ENCODE peak calls at places on chromosomes 13 and 19, in nine cellular contexts. One of them, this sample, is unnamed.

GRCh38 chr19:38784224-38784623 is 4.8 kb upstream of the LGALS7B start:
- DNase-seq in fibroblast of gingiva: no peak
- DNase-seq in colonic mucosa: peak
- DNase-seq in effector CD4-positive, alpha-beta T cell: no peak
- DNase-seq in SK-N-DZ: no peak
- DNase-seq in AG04450: no peak
- DNase-seq in heart right ventricle: no peak
- DNase-seq in cardiac muscle cell: no peak
- DNase-seq in AG08395: no peak
- DNase-seq in this sample: no peak

GRCh38 chr19:39705578-39706188 is 1.4 kb downstream of the LGALS14 start:
- DNase-seq in fibroblast of gingiva: no peak
- DNase-seq in colonic mucosa: no peak
- DNase-seq in effector CD4-positive, alpha-beta T cell: no peak
- DNase-seq in SK-N-DZ: no peak
- DNase-seq in AG04450: no peak
- DNase-seq in heart right ventricle: no peak
- DNase-seq in cardiac muscle cell: no peak
- DNase-seq in AG08395: no peak
- DNase-seq in this sample: no peak

GRCh38 chr19:39935262-39935661 is 828 bp upstream of the FCGBP start:
- DNase-seq in fibroblast of gingiva: no peak
- DNase-seq in colonic mucosa: no peak
- DNase-seq in effector CD4-positive, alpha-beta T cell: no peak
- DNase-seq in SK-N-DZ: no peak
- DNase-seq in AG04450: no peak
- DNase-seq in heart right ventricle: no peak
- DNase-seq in cardiac muscle cell: no peak
- DNase-seq in AG08395: no peak
- DNase-seq in this sample: no peak

GRCh38 chr13:48072304-48072703 is 22.6 kb downstream of the MED4 start:
- DNase-seq in fibroblast of gingiva: no peak
- DNase-seq in colonic mucosa: no peak
- DNase-seq in effector CD4-positive, alpha-beta T cell: no peak
- DNase-seq in SK-N-DZ: no peak
- DNase-seq in AG04450: no peak
- DNase-seq in heart right ventricle: no peak
- DNase-seq in cardiac muscle cell: no peak
- DNase-seq in AG08395: no peak
- DNase-seq in this sample: no peak

GRCh38 chr19:1261863-1262686 is 7.1 kb upstream of the CIRBP start:
- DNase-seq in fibroblast of gingiva: peak
- DNase-seq in colonic mucosa: peak
- DNase-seq in effector CD4-positive, alpha-beta T cell: peak
- DNase-seq in SK-N-DZ: no peak
- DNase-seq in AG04450: no peak
- DNase-seq in heart right ventricle: peak
- DNase-seq in cardiac muscle cell: no peak
- DNase-seq in AG08395: no peak
- DNase-seq in this sample: peak

GRCh38 chr19:23436944-23437343 is 41.7 kb upstream of the ZNF91 start:
- DNase-seq in fibroblast of gingiva: no peak
- DNase-seq in colonic mucosa: no peak
- DNase-seq in effector CD4-positive, alpha-beta T cell: no peak
- DNase-seq in SK-N-DZ: no peak
- DNase-seq in AG04450: no peak
- DNase-seq in heart right ventricle: no peak
- DNase-seq in cardiac muscle cell: no peak
- DNase-seq in AG08395: no peak
- DNase-seq in this sample: no peak

GRCh38 chr19:14059093-14059480 is 2.8 kb downstream of the PALM3 start:
- DNase-seq in fibroblast of gingiva: no peak
- DNase-seq in colonic mucosa: no peak
- DNase-seq in effector CD4-positive, alpha-beta T cell: peak
- DNase-seq in SK-N-DZ: no peak
- DNase-seq in AG04450: no peak
- DNase-seq in heart right ventricle: no peak
- DNase-seq in cardiac muscle cell: peak
- DNase-seq in AG08395: no peak
- DNase-seq in this sample: peak

GRCh38 chr13:76683854-76684253 is 202.4 kb downstream of the KCTD12 start:
- DNase-seq in fibroblast of gingiva: peak
- DNase-seq in colonic mucosa: no peak
- DNase-seq in effector CD4-positive, alpha-beta T cell: no peak
- DNase-seq in SK-N-DZ: no peak
- DNase-seq in AG04450: no peak
- DNase-seq in heart right ventricle: no peak
- DNase-seq in cardiac muscle cell: no peak
- DNase-seq in AG08395: no peak
- DNase-seq in this sample: no peak

GRCh38 chr13:49304763-49305695 is 57.3 kb downstream of the CDADC1 start:
- DNase-seq in fibroblast of gingiva: no peak
- DNase-seq in colonic mucosa: no peak
- DNase-seq in effector CD4-positive, alpha-beta T cell: no peak
- DNase-seq in SK-N-DZ: no peak
- DNase-seq in AG04450: no peak
- DNase-seq in heart right ventricle: no peak
- DNase-seq in cardiac muscle cell: no peak
- DNase-seq in AG08395: no peak
- DNase-seq in this sample: no peak

GRCh38 chr19:40266912-40267600 is 18.1 kb downstream of the AKT2 start:
- DNase-seq in fibroblast of gingiva: no peak
- DNase-seq in colonic mucosa: no peak
- DNase-seq in effector CD4-positive, alpha-beta T cell: no peak
- DNase-seq in SK-N-DZ: no peak
- DNase-seq in AG04450: no peak
- DNase-seq in heart right ventricle: no peak
- DNase-seq in cardiac muscle cell: no peak
- DNase-seq in AG08395: no peak
- DNase-seq in this sample: no peak

GRCh38 chr13:30739646-30740642 is 4.6 kb downstream of the ALOX5AP start:
- DNase-seq in fibroblast of gingiva: peak
- DNase-seq in colonic mucosa: no peak
- DNase-seq in effector CD4-positive, alpha-beta T cell: peak
- DNase-seq in SK-N-DZ: no peak
- DNase-seq in AG04450: peak
- DNase-seq in heart right ventricle: no peak
- DNase-seq in cardiac muscle cell: no peak
- DNase-seq in AG08395: peak
- DNase-seq in this sample: no peak

GRCh38 chr19:47228168-47228936 is 2.6 kb downstream of the BBC3 start:
- DNase-seq in fibroblast of gingiva: no peak
- DNase-seq in colonic mucosa: peak
- DNase-seq in effector CD4-positive, alpha-beta T cell: peak
- DNase-seq in SK-N-DZ: no peak
- DNase-seq in AG04450: no peak
- DNase-seq in heart right ventricle: no peak
- DNase-seq in cardiac muscle cell: peak
- DNase-seq in AG08395: no peak
- DNase-seq in this sample: peak

GRCh38 chr19:1936916-1937610 is 3.9 kb upstream of the CSNK1G2 start:
- DNase-seq in fibroblast of gingiva: no peak
- DNase-seq in colonic mucosa: no peak
- DNase-seq in effector CD4-positive, alpha-beta T cell: no peak
- DNase-seq in SK-N-DZ: no peak
- DNase-seq in AG04450: no peak
- DNase-seq in heart right ventricle: no peak
- DNase-seq in cardiac muscle cell: no peak
- DNase-seq in AG08395: no peak
- DNase-seq in this sample: no peak

GRCh38 chr13:46295531-46296464 is 84.1 kb downstream of the LRRC63 start:
- DNase-seq in fibroblast of gingiva: peak
- DNase-seq in colonic mucosa: no peak
- DNase-seq in effector CD4-positive, alpha-beta T cell: peak
- DNase-seq in SK-N-DZ: no peak
- DNase-seq in AG04450: peak
- DNase-seq in heart right ventricle: no peak
- DNase-seq in cardiac muscle cell: no peak
- DNase-seq in AG08395: peak
- DNase-seq in this sample: peak

GRCh38 chr13:37868691-37869505 is 674 bp downstream of the TRPC4 start:
- DNase-seq in fibroblast of gingiva: peak
- DNase-seq in colonic mucosa: no peak
- DNase-seq in effector CD4-positive, alpha-beta T cell: no peak
- DNase-seq in SK-N-DZ: peak
- DNase-seq in AG04450: no peak
- DNase-seq in heart right ventricle: no peak
- DNase-seq in cardiac muscle cell: peak
- DNase-seq in AG08395: peak
- DNase-seq in this sample: no peak

GRCh38 chr13:98299243-98299953 is 122.3 kb upstream of the RNF113B start:
- DNase-seq in fibroblast of gingiva: no peak
- DNase-seq in colonic mucosa: no peak
- DNase-seq in effector CD4-positive, alpha-beta T cell: no peak
- DNase-seq in SK-N-DZ: no peak
- DNase-seq in AG04450: no peak
- DNase-seq in heart right ventricle: no peak
- DNase-seq in cardiac muscle cell: no peak
- DNase-seq in AG08395: no peak
- DNase-seq in this sample: no peak

GRCh38 chr19:5547881-5548280 is 19.9 kb downstream of the TINCR start:
- DNase-seq in fibroblast of gingiva: no peak
- DNase-seq in colonic mucosa: no peak
- DNase-seq in effector CD4-positive, alpha-beta T cell: no peak
- DNase-seq in SK-N-DZ: peak
- DNase-seq in AG04450: peak
- DNase-seq in heart right ventricle: no peak
- DNase-seq in cardiac muscle cell: peak
- DNase-seq in AG08395: peak
- DNase-seq in this sample: peak

GRCh38 chr19:41872775-41873647 is 4.1 kb upstream of the CD79A start:
- DNase-seq in fibroblast of gingiva: peak
- DNase-seq in colonic mucosa: peak
- DNase-seq in effector CD4-positive, alpha-beta T cell: peak
- DNase-seq in SK-N-DZ: peak
- DNase-seq in AG04450: no peak
- DNase-seq in heart right ventricle: peak
- DNase-seq in cardiac muscle cell: peak
- DNase-seq in AG08395: peak
- DNase-seq in this sample: peak

GRCh38 chr13:114140909-114141255 is 8.5 kb upstream of the RASA3 start:
- DNase-seq in fibroblast of gingiva: no peak
- DNase-seq in colonic mucosa: no peak
- DNase-seq in effector CD4-positive, alpha-beta T cell: peak
- DNase-seq in SK-N-DZ: no peak
- DNase-seq in AG04450: no peak
- DNase-seq in heart right ventricle: no peak
- DNase-seq in cardiac muscle cell: no peak
- DNase-seq in AG08395: no peak
- DNase-seq in this sample: peak

GRCh38 chr13:93861818-93862217 is 617.7 kb downstream of the DCT start:
- DNase-seq in fibroblast of gingiva: peak
- DNase-seq in colonic mucosa: no peak
- DNase-seq in effector CD4-positive, alpha-beta T cell: no peak
- DNase-seq in SK-N-DZ: peak
- DNase-seq in AG04450: peak
- DNase-seq in heart right ventricle: no peak
- DNase-seq in cardiac muscle cell: peak
- DNase-seq in AG08395: peak
- DNase-seq in this sample: no peak

GRCh38 chr19:50933640-50934039 is 19.2 kb downstream of the KLK5 start:
- DNase-seq in fibroblast of gingiva: no peak
- DNase-seq in colonic mucosa: no peak
- DNase-seq in effector CD4-positive, alpha-beta T cell: no peak
- DNase-seq in SK-N-DZ: no peak
- DNase-seq in AG04450: no peak
- DNase-seq in heart right ventricle: no peak
- DNase-seq in cardiac muscle cell: no peak
- DNase-seq in AG08395: no peak
- DNase-seq in this sample: no peak

GRCh38 chr19:11381535-11382369 is 2.4 kb downstream of the EPOR start:
- DNase-seq in fibroblast of gingiva: peak
- DNase-seq in colonic mucosa: peak
- DNase-seq in effector CD4-positive, alpha-beta T cell: peak
- DNase-seq in SK-N-DZ: peak
- DNase-seq in AG04450: no peak
- DNase-seq in heart right ventricle: peak
- DNase-seq in cardiac muscle cell: peak
- DNase-seq in AG08395: peak
- DNase-seq in this sample: peak

GRCh38 chr13:99067160-99067985 is 89.5 kb upstream of the DOCK9 start:
- DNase-seq in fibroblast of gingiva: peak
- DNase-seq in colonic mucosa: no peak
- DNase-seq in effector CD4-positive, alpha-beta T cell: no peak
- DNase-seq in SK-N-DZ: no peak
- DNase-seq in AG04450: no peak
- DNase-seq in heart right ventricle: no peak
- DNase-seq in cardiac muscle cell: no peak
- DNase-seq in AG08395: peak
- DNase-seq in this sample: no peak

GRCh38 chr19:37059142-37059541 is 19.1 kb upstream of the ZNF420 start:
- DNase-seq in fibroblast of gingiva: no peak
- DNase-seq in colonic mucosa: no peak
- DNase-seq in effector CD4-positive, alpha-beta T cell: no peak
- DNase-seq in SK-N-DZ: no peak
- DNase-seq in AG04450: no peak
- DNase-seq in heart right ventricle: no peak
- DNase-seq in cardiac muscle cell: no peak
- DNase-seq in AG08395: no peak
- DNase-seq in this sample: no peak

GRCh38 chr13:37886879-37887278 is 17.3 kb upstream of the TRPC4 start:
- DNase-seq in fibroblast of gingiva: no peak
- DNase-seq in colonic mucosa: no peak
- DNase-seq in effector CD4-positive, alpha-beta T cell: no peak
- DNase-seq in SK-N-DZ: no peak
- DNase-seq in AG04450: no peak
- DNase-seq in heart right ventricle: no peak
- DNase-seq in cardiac muscle cell: no peak
- DNase-seq in AG08395: no peak
- DNase-seq in this sample: no peak

GRCh38 chr13:44801990-44802389 is 187.3 kb downstream of the NUFIP1 start:
- DNase-seq in fibroblast of gingiva: peak
- DNase-seq in colonic mucosa: no peak
- DNase-seq in effector CD4-positive, alpha-beta T cell: no peak
- DNase-seq in SK-N-DZ: no peak
- DNase-seq in AG04450: peak
- DNase-seq in heart right ventricle: no peak
- DNase-seq in cardiac muscle cell: no peak
- DNase-seq in AG08395: peak
- DNase-seq in this sample: no peak

GRCh38 chr19:42191855-42192254 is 25.6 kb downstream of the DEDD2 start:
- DNase-seq in fibroblast of gingiva: no peak
- DNase-seq in colonic mucosa: peak
- DNase-seq in effector CD4-positive, alpha-beta T cell: no peak
- DNase-seq in SK-N-DZ: no peak
- DNase-seq in AG04450: peak
- DNase-seq in heart right ventricle: no peak
- DNase-seq in cardiac muscle cell: no peak
- DNase-seq in AG08395: peak
- DNase-seq in this sample: no peak

GRCh38 chr13:34412817-34413365 is 529.2 kb upstream of the NBEA start:
- DNase-seq in fibroblast of gingiva: no peak
- DNase-seq in colonic mucosa: no peak
- DNase-seq in effector CD4-positive, alpha-beta T cell: no peak
- DNase-seq in SK-N-DZ: no peak
- DNase-seq in AG04450: no peak
- DNase-seq in heart right ventricle: no peak
- DNase-seq in cardiac muscle cell: no peak
- DNase-seq in AG08395: no peak
- DNase-seq in this sample: no peak

GRCh38 chr19:41697198-41697855 is 9.3 kb upstream of the CEACAM7 start:
- DNase-seq in fibroblast of gingiva: no peak
- DNase-seq in colonic mucosa: peak
- DNase-seq in effector CD4-positive, alpha-beta T cell: no peak
- DNase-seq in SK-N-DZ: no peak
- DNase-seq in AG04450: no peak
- DNase-seq in heart right ventricle: no peak
- DNase-seq in cardiac muscle cell: no peak
- DNase-seq in AG08395: no peak
- DNase-seq in this sample: no peak

GRCh38 chr13:100798739-100799361 is 124.3 kb upstream of the TMTC4 start:
- DNase-seq in fibroblast of gingiva: no peak
- DNase-seq in colonic mucosa: no peak
- DNase-seq in effector CD4-positive, alpha-beta T cell: no peak
- DNase-seq in SK-N-DZ: no peak
- DNase-seq in AG04450: no peak
- DNase-seq in heart right ventricle: no peak
- DNase-seq in cardiac muscle cell: no peak
- DNase-seq in AG08395: no peak
- DNase-seq in this sample: no peak

GRCh38 chr19:9674669-9675357 is at the start of gene ZNF562:
- DNase-seq in fibroblast of gingiva: peak
- DNase-seq in colonic mucosa: peak
- DNase-seq in effector CD4-positive, alpha-beta T cell: peak
- DNase-seq in SK-N-DZ: peak
- DNase-seq in AG04450: peak
- DNase-seq in heart right ventricle: peak
- DNase-seq in cardiac muscle cell: peak
- DNase-seq in AG08395: peak
- DNase-seq in this sample: peak

This sample was measured in mucosa of descending colon.